ENCODE peak calls at places on chromosomes 1 and 21, in seven cellular contexts. F is naive thymus-derived CD4-positive, alpha-beta T cell; D is PC-9; Q is IMR-90; C is esophagus squamous epithelium; K is upper lobe of right lung; P is CD8-positive, alpha-beta memory T cell. L is an unnamed sample.

GRCh38 chr1:3772715-3773571 is at the start of gene SMIM1:
- DNase-seq in D (no peak), K (peak; percentile 75), F (peak; percentile 16), P (no peak), C (no peak), Q (no peak), L (no peak)

GRCh38 chr1:31181515-31182343 is 58.0 kb downstream of the NKAIN1 start:
- DNase-seq in Q (no peak), C (no peak), F (peak; percentile 25), D (no peak), P (peak; percentile 5), K (peak; percentile 73), L (peak; percentile 76)

GRCh38 chr1:191134796-191135195 is 657.1 kb upstream of the BRINP3 start:
- DNase-seq in P (no peak), F (no peak), Q (no peak), K (no peak), C (no peak), D (no peak), L (no peak)

GRCh38 chr1:168227620-168228019 is 1.8 kb downstream of the SFT2D2 start:
- DNase-seq in C (no peak), F (no peak), P (no peak), K (no peak), D (no peak), Q (no peak), L (no peak)

GRCh38 chr21:44265734-44266270 is 4.1 kb upstream of the DNMT3L start:
- DNase-seq in K (no peak), Q (no peak), D (no peak), C (no peak), P (no peak), F (no peak), L (no peak)

GRCh38 chr1:33735624-33736023 is 128.3 kb upstream of the HMGB4 start:
- DNase-seq in K (no peak), F (no peak), Q (no peak), D (no peak), P (no peak), C (no peak), L (no peak)

GRCh38 chr1:187617776-187618175 is 789.0 kb downstream of the PLA2G4A start:
- DNase-seq in K (no peak), Q (no peak), F (no peak), C (no peak), D (no peak), P (no peak), L (no peak)

GRCh38 chr1:185074307-185074706 is 28.9 kb downstream of the RNF2 start:
- DNase-seq in Q (peak; percentile 49), P (no peak), C (no peak), K (no peak), F (no peak), D (no peak), L (no peak)

GRCh38 chr1:196400478-196401453 is 207.5 kb downstream of the KCNT2 start:
- DNase-seq in P (no peak), D (no peak), F (no peak), C (no peak), K (no peak), Q (peak; percentile 42), L (no peak)

GRCh38 chr1:23978825-23979224 is 1.3 kb downstream of the SRSF10 start:
- DNase-seq in Q (no peak), F (no peak), D (no peak), K (no peak), P (no peak), C (no peak), L (no peak)

GRCh38 chr1:23980006-23980724 is at the start of gene SRSF10:
- DNase-seq in F (peak; percentile 99), K (peak; percentile 99), Q (peak; percentile 99), P (peak; percentile 96), C (peak; percentile 88), D (peak; percentile 88), L (peak; percentile 98)

GRCh38 chr1:23977854-23978191 is 2.3 kb downstream of the SRSF10 start:
- DNase-seq in D (no peak), F (no peak), P (no peak), K (no peak), Q (no peak), C (no peak), L (no peak)

GRCh38 chr1:23980725-23981063 is 567 bp upstream of the SRSF10 start:
- DNase-seq in Q (peak; percentile 64), D (peak; percentile 64), K (no peak), P (no peak), F (no peak), C (no peak), L (peak; percentile 40)

DNA sequence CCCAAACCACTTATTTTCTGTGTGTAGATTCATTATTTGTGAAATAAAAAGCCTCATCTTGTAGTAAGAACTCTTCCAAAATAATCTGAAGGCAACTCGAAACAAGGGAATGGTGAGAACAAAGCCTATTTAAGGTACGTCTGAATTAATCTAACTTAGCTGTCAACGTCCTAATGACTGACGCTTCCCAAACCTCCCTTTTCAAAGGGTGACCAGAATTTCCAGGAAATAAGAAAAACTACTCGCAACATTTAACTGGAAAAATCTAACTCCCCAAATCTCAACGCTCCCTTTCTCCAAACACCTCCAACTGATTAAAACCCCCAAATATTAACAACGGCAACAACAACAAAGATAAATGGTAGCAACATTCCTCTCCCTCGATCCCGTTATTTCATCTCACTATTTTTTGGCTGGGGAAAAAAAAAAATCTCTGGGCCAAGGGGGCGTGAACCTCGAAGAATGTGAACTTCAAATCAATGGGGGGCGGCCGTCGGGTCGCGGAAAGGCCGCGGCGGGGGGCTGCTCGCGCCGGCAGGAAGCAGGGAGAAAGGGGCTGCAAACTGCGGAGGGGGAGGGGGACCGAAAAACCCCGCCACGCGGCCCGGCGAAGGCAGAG is 631 bp downstream of the SRSF10 start:
- DNase-seq in Q (no peak), C (no peak), P (no peak), D (no peak), F (no peak), K (no peak), L (no peak)
- H3K4me1 ChIP-seq in Q (peaks cover 7% of the 10 kb centered on the region), C (peaks cover 59% of the 10 kb centered on the region), P (peaks cover 41% of the 10 kb centered on the region), D (peaks cover 44% of the 10 kb centered on the region), F (peaks cover 31% of the 10 kb centered on the region), K (peaks cover 39% of the 10 kb centered on the region), L (peaks cover 30% of the 10 kb centered on the region)

DNA sequence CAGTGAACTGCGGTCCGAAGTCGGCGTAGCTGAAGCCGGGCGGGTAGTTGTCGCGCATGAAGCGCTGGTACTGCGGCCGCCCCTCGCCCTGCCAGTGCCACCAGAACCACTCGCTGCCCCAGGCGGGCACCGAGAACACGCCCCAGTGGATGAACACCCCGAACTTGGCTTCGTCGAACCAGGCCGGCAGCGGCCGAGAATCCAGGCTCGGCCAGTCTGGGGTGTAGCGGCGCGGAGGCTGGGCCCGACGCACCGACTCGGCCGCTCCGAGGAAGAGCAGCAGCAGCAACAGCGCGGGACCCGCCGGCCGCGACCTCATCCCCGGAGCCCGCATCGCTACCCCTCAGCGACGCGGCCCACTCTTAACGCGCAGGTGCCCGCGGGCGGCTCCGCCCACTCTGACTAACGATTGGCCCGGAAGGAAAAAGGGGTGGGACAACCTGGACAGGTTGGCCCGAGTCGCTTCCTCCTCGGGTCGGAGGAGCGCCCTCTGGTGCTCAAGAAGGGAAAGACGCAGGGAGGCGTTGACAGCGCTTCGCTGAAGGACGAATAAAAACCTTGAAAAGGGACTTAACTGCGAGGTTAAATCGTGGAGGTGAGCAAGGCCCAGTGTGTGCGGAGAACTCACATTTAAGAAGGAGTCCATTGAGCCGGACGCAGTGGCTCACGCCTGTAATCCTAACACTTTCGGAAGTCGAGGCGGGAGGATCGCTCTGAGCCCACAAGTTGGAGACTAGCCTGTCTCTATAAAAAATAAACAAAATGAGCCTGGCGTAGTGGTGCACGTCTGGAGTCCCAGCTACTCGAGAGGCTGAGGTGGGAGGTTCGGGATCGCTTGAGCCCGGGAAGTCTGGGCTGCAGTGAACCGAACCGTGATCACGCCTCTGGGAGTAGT is at the start of gene FUCA1:
- DNase-seq in K (peak; percentile 97), C (peak; percentile 65), F (peak; percentile 96), D (peak; percentile 75), P (peak; percentile 95), Q (peak; percentile 77), L (peak; percentile 94)
- H3K4me3 ChIP-seq in K (peak within 1 kb of the TSS; percentile 81), C (peak within 1 kb of the TSS; percentile 73), F (peak within 1 kb of the TSS; percentile 81), D (peak within 1 kb of the TSS; percentile 64), P (peak within 1 kb of the TSS; percentile 61), Q (peak within 1 kb of the TSS; percentile 61), L (peak within 1 kb of the TSS; percentile 68)

DNA sequence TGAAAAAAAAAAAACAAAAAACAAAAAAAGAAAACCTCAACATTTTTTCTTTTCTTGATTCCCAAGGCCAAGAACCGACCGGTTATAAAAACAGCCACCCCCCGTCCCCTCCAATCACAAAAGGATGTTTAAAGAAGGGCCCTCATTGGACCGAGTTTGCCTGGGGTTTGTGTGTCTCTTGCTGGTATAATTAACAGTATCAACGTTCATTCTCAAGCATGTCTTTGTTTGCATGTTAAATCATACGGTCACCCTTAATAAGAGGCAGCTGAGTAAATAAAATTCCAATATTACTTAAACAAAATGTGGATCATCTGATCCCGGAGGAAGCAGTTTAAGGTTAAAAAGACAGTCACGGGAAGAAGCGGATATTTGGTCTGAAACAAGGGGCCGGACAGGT is 201.1 kb downstream of the PRDM2 start:
- DNase-seq in C (no peak), K (no peak), D (no peak), F (no peak), P (no peak), Q (no peak), L (no peak)
- H3K27me3 ChIP-seq in C (no peaks in the 10 kb centered on the region), K (peaks cover 5% of the 10 kb centered on the region), D (peaks cover 27% of the 10 kb centered on the region), F (no peaks in the 10 kb centered on the region), P (no peaks in the 10 kb centered on the region), Q (no peaks in the 10 kb centered on the region), L (no peaks in the 10 kb centered on the region)

GRCh38 chr1:198178615-198179014 is 21.8 kb downstream of the NEK7 start:
- DNase-seq in K (no peak), D (no peak), F (no peak), C (no peak), Q (no peak), P (no peak), L (no peak)

GRCh38 chr1:198175418-198176170 is 18.8 kb downstream of the NEK7 start:
- DNase-seq in C (no peak), Q (peak; percentile 82), K (no peak), F (peak; percentile 63), P (no peak), D (no peak), L (no peak)

GRCh38 chr1:198176179-198176578 is 19.4 kb downstream of the NEK7 start:
- DNase-seq in F (no peak), K (no peak), D (no peak), P (no peak), Q (no peak), C (no peak), L (no peak)

GRCh38 chr1:198183605-198184004 is 26.8 kb downstream of the NEK7 start:
- DNase-seq in F (no peak), C (no peak), K (no peak), Q (no peak), D (no peak), P (no peak), L (no peak)

DNA sequence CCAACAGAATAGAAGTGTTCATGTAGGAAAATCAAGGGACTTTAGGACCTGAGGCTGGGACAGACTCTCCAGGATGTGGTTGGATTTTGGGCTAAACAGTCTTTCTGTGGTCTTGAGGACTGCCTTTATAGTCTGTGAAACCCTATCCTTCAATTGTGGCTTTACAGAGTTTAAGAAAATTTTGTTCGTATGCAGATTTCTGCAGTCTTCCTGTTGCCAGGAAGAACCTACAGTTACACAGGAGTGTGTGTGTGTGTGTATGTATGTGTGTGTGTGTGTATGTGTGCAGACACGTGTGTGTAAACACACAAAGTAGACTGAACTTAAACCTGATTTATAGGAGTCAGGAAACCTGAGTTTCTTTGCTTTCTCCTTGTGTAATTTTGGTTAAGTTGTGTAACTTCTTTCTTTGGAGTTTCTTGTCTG is 22.8 kb downstream of the NEK7 start:
- DNase-seq in K (no peak), C (no peak), D (no peak), F (peak; percentile 50), Q (peak; percentile 74), P (no peak), L (no peak)
- H3K4me1 ChIP-seq in K (peaks cover 40% of the 10 kb centered on the region), C (peaks cover 26% of the 10 kb centered on the region), D (no peaks in the 10 kb centered on the region), F (peaks cover 71% of the 10 kb centered on the region), Q (peaks cover 15% of the 10 kb centered on the region), P (peaks cover 86% of the 10 kb centered on the region), L (no peaks in the 10 kb centered on the region)

L was measured in Caco-2.